ENCODE peak calls at places on chromosomes 12 and 14, in four cellular contexts. L is dorsolateral prefrontal cortex, X is ovary, S is cardiac muscle cell. G is an unnamed sample.

GRCh38 chr14:30472001-30472400 is 87.0 kb upstream of the G2E3 start:
- DNase-seq in L (no peak), X (no peak), S (no peak), G (no peak)

GRCh38 chr14:105487986-105488777 is 1.5 kb downstream of the CRIP1 start:
- DNase-seq in L (no peak), X (peak), S (no peak), G (peak)

GRCh38 chr12:55818886-55819285 is 1.0 kb downstream of the ORMDL2 start:
- DNase-seq in L (no peak), X (no peak), S (no peak), G (no peak)

GRCh38 chr14:95290769-95291440 is 28.8 kb downstream of the CLMN start:
- DNase-seq in L (no peak), X (no peak), S (no peak), G (peak)

GRCh38 chr12:57813971-57814771 is 4.4 kb downstream of the AVIL start:
- DNase-seq in L (no peak), X (no peak), S (no peak), G (no peak)

GRCh38 chr12:3311027-3311402 is 180.0 kb upstream of the PRMT8 start:
- DNase-seq in L (no peak), X (no peak), S (no peak), G (peak)

GRCh38 chr12:46266382-46266791 is 2.5 kb downstream of the SLC38A1 start:
- DNase-seq in L (no peak), X (peak), S (no peak), G (peak)

GRCh38 chr14:69291891-69292586 is 32.1 kb downstream of the GALNT16 start:
- DNase-seq in L (no peak), X (no peak), S (no peak), G (no peak)

GRCh38 chr12:19719650-19720049 is 280.4 kb downstream of the AEBP2 start:
- DNase-seq in L (no peak), X (no peak), S (no peak), G (no peak)

GRCh38 chr12:106178582-106178981 is 39.8 kb upstream of the NUAK1 start:
- DNase-seq in L (no peak), X (no peak), S (peak), G (no peak)

GRCh38 chr12:31897791-31898503 is 61.3 kb upstream of the RESF1 start:
- DNase-seq in L (no peak), X (no peak), S (peak), G (peak)

GRCh38 chr14:104063998-104064397 is 21.5 kb upstream of the ASPG start:
- DNase-seq in L (no peak), X (no peak), S (no peak), G (no peak)

GRCh38 chr14:69657961-69658360 is 46.6 kb downstream of the SUSD6 start:
- DNase-seq in L (no peak), X (no peak), S (peak), G (peak)

GRCh38 chr14:65877631-65878030 is 465.1 kb downstream of the FUT8 start:
- DNase-seq in L (no peak), X (no peak), S (no peak), G (no peak)

GRCh38 chr14:38404100-38404541 is 148.2 kb upstream of the CLEC14A start:
- DNase-seq in L (no peak), X (no peak), S (no peak), G (no peak)

GRCh38 chr14:38400751-38401150 is 144.9 kb upstream of the CLEC14A start:
- DNase-seq in L (no peak), X (no peak), S (no peak), G (no peak)

GRCh38 chr14:38404616-38405015 is 148.7 kb upstream of the CLEC14A start:
- DNase-seq in L (no peak), X (no peak), S (no peak), G (no peak)

GRCh38 chr14:38409081-38409705 is 153.3 kb upstream of the CLEC14A start:
- DNase-seq in L (no peak), X (no peak), S (no peak), G (no peak)

GRCh38 chr14:38405851-38406630 is 150.1 kb upstream of the CLEC14A start:
- DNase-seq in L (no peak), X (no peak), S (peak), G (no peak)
- TF ChIP-seq CTCF in L (no peak), X (no peak), S (peak), G (no peak)

GRCh38 chr12:47391566-47391965 is 311.8 kb upstream of the AMIGO2 start:
- DNase-seq in L (no peak), X (no peak), S (no peak), G (peak)
- H3K4me3 ChIP-seq in L (no peak), X (no peak), S (no peak), G (no peak)

GRCh38 chr14:37171678-37172023 is 755 bp downstream of the SLC25A21 start:
- DNase-seq in L (no peak), X (no peak), S (no peak), G (no peak)
- H3K27ac ChIP-seq in L (peak), X (no peak), S (peak), G (peak)

DNA sequence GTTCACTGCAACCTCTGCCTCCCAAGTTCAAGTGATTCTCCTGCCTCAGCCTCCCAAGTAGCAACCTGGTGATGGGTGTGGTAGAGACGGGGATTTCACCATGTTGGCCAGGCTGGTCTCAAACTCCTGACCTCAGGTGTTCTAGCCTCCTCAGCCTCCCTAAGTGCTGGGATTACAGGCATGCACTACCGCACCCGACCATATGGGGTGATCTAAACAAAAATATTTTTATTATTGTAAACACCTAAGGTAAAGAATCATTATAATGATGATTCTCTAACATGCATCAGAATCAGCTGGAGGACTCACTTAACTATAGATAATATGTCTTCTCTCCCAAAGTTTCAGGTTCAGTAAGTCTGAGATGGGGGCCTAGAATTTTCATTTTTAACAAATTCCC is 96.2 kb upstream of the ALG10 start:
- DNase-seq in L (no peak), X (no peak), S (no peak), G (no peak)
- TF ChIP-seq CTCF in L (no peak), X (no peak), S (no peak), G (no peak)

G was measured in transverse colon.